ENCODE peak calls at places on chromosomes 5 and 9, in four cellular contexts. P is stimulated activated CD4-positive, alpha-beta T cell treated with anti-CD3 and anti-CD28 coated beads, Interleukin-2, amount 100 ng/mL, for 48 hours; E is ecto neural progenitor cell; V is GM10248. M is an unnamed sample.

GRCh38 chr9:114988962-114989599 is 58.7 kb upstream of the TNFSF8 start:
- DNase-seq in P (no peak), E (no peak), V (peak), M (peak)

GRCh38 chr9:7045361-7045760 is 287.6 kb downstream of the KDM4C start:
- DNase-seq in P (no peak), E (no peak), V (no peak), M (no peak)

GRCh38 chr9:101580076-101580475 is 14.7 kb downstream of the PPP3R2 start:
- DNase-seq in P (no peak), E (no peak), V (no peak), M (no peak)

GRCh38 chr5:53313131-53313530 is 167.3 kb upstream of the FST start:
- DNase-seq in P (no peak), E (no peak), V (no peak), M (no peak)

GRCh38 chr5:172113036-172113435 is 75.0 kb downstream of the STK10 start:
- DNase-seq in P (peak), E (no peak), V (no peak), M (no peak)

GRCh38 chr9:36781532-36781931 is 208.8 kb downstream of the MELK start:
- DNase-seq in P (no peak), E (no peak), V (no peak), M (peak)

GRCh38 chr5:142286111-142286510 is 38.7 kb downstream of the SPRY4 start:
- DNase-seq in P (no peak), E (no peak), V (no peak), M (peak)

GRCh38 chr9:96176901-96177718 is 124.9 kb downstream of the HSD17B3 start:
- DNase-seq in P (no peak), E (no peak), V (no peak), M (no peak)

GRCh38 chr9:83526221-83526620 is 12.0 kb downstream of the FRMD3 start:
- DNase-seq in P (no peak), E (no peak), V (no peak), M (no peak)

GRCh38 chr5:91219803-91220371 is 163.2 kb downstream of the ARRDC3 start:
- DNase-seq in P (peak), E (no peak), V (peak), M (no peak)

GRCh38 chr5:151684690-151685361 is 1.9 kb downstream of the SPARC start:
- DNase-seq in P (no peak), E (peak), V (no peak), M (peak)

GRCh38 chr5:17402291-17403121 is 95.5 kb upstream of the TAF11L2 start:
- DNase-seq in P (no peak), E (peak), V (no peak), M (peak)

GRCh38 chr9:134837529-134837928 is 43.1 kb upstream of the FCN2 start:
- DNase-seq in P (no peak), E (no peak), V (no peak), M (no peak)

GRCh38 chr5:179605026-179605833 is 18.2 kb downstream of the HNRNPH1 start:
- DNase-seq in P (no peak), E (no peak), V (no peak), M (peak)

GRCh38 chr5:80591352-80591751 is 21.3 kb upstream of the ANKRD34B start:
- DNase-seq in P (no peak), E (no peak), V (no peak), M (no peak)

GRCh38 chr9:85224729-85225128 is 517.0 kb downstream of the AGTPBP1 start:
- DNase-seq in P (no peak), E (no peak), V (no peak), M (no peak)

GRCh38 chr5:22852807-22853670 is at the start of gene CDH12:
- DNase-seq in P (peak), E (peak), V (no peak), M (no peak)

GRCh38 chr5:8831854-8832253 is 714.0 kb downstream of the SEMA5A start:
- DNase-seq in P (no peak), E (no peak), V (no peak), M (no peak)

GRCh38 chr5:170421822-170422221 is 32.7 kb upstream of the KCNMB1 start:
- DNase-seq in P (no peak), E (no peak), V (no peak), M (no peak)

GRCh38 chr9:120109242-120109641 is 470.7 kb downstream of the CDK5RAP2 start:
- DNase-seq in P (no peak), E (peak), V (no peak), M (no peak)